ENCODE peak calls at places on chromosome 10, in four cellular contexts. H is HCT116, L is astrocyte, M is fibroblast of lung. W is an unnamed sample. For H3K4me1, the result is how much of the 10 kb centered on the place peaks cover.

GRCh38 chr10:61628875-61629513 is 33.7 kb upstream of the CABCOCO1 start:
- DNase-seq in M (peak), L (peak), H (no peak), W (peak)

GRCh38 chr10:11608159-11608966 is 3.1 kb downstream of the USP6NL start:
- DNase-seq in M (no peak), L (no peak), H (no peak), W (no peak)

GRCh38 chr10:19845963-19846362 is 29.7 kb downstream of the PLXDC2 start:
- DNase-seq in H (no peak), M (no peak), L (peak), W (peak)

GRCh38 chr10:133114251-133114650 is 26.5 kb downstream of the ADGRA1 start:
- DNase-seq in L (no peak), M (no peak), H (no peak), W (no peak)

GRCh38 chr10:80497187-80498038 is 40.3 kb upstream of the SH2D4B start:
- DNase-seq in H (no peak), L (peak), M (peak), W (no peak)

GRCh38 chr10:63633677-63634487 is 112.7 kb downstream of the REEP3 start:
- DNase-seq in M (peak), L (peak), H (peak), W (peak)

GRCh38 chr10:80356563-80356999 is at the start of the genes DYDC1 and DYDC2:
- DNase-seq in H (no peak), L (peak), M (peak), W (no peak)

GRCh38 chr10:21926949-21927348 is 76.6 kb downstream of the DNAJC1 start:
- DNase-seq in L (peak), M (peak), H (no peak), W (peak)

GRCh38 chr10:33350041-33350440 is 15.6 kb upstream of the NRP1 start:
- DNase-seq in M (no peak), L (no peak), H (no peak), W (peak)

GRCh38 chr10:76397210-76397881 is 965.9 kb downstream of the LRMDA start:
- DNase-seq in M (peak), L (peak), H (no peak), W (no peak)

GRCh38 chr10:22658745-22659410 is 55.5 kb downstream of the PIP4K2A start:
- DNase-seq in L (peak), H (no peak), M (peak), W (no peak)

GRCh38 chr10:99234067-99234738 is 1.4 kb downstream of the HPSE2 start:
- DNase-seq in M (peak), L (peak), H (no peak), W (no peak)

GRCh38 chr10:61662794-61663259 is at the start of gene CABCOCO1:
- DNase-seq in H (peak), M (peak), L (peak), W (peak)

GRCh38 chr10:78291733-78292132 is 258.1 kb downstream of the RPS24 start:
- DNase-seq in M (no peak), L (no peak), H (no peak), W (no peak)

GRCh38 chr10:70931168-70931805 is 42.9 kb upstream of the PCBD1 start:
- DNase-seq in H (no peak), M (no peak), L (peak), W (peak)

GRCh38 chr10:116779076-116779687 is 36.8 kb upstream of the HSPA12A start:
- DNase-seq in H (peak), L (peak), M (peak), W (peak)

GRCh38 chr10:106825996-106826395 is 338.5 kb downstream of the SORCS1 start:
- DNase-seq in L (no peak), H (no peak), M (no peak), W (no peak)

GRCh38 chr10:5419466-5420094 is 7.2 kb downstream of the NET1 start:
- DNase-seq in M (no peak), H (no peak), L (peak), W (no peak)

GRCh38 chr10:77641788-77642397 is 4.3 kb upstream of the KCNMA1 start:
- DNase-seq in M (peak), H (peak), L (peak), W (peak)

GRCh38 chr10:79182763-79183467 is 114.1 kb downstream of the ZMIZ1 start:
- DNase-seq in H (no peak), M (no peak), L (peak), W (peak)

GRCh38 chr10:45487738-45488137 is 113.7 kb downstream of the ALOX5 start:
- DNase-seq in H (no peak), M (no peak), L (no peak), W (no peak)

DNA sequence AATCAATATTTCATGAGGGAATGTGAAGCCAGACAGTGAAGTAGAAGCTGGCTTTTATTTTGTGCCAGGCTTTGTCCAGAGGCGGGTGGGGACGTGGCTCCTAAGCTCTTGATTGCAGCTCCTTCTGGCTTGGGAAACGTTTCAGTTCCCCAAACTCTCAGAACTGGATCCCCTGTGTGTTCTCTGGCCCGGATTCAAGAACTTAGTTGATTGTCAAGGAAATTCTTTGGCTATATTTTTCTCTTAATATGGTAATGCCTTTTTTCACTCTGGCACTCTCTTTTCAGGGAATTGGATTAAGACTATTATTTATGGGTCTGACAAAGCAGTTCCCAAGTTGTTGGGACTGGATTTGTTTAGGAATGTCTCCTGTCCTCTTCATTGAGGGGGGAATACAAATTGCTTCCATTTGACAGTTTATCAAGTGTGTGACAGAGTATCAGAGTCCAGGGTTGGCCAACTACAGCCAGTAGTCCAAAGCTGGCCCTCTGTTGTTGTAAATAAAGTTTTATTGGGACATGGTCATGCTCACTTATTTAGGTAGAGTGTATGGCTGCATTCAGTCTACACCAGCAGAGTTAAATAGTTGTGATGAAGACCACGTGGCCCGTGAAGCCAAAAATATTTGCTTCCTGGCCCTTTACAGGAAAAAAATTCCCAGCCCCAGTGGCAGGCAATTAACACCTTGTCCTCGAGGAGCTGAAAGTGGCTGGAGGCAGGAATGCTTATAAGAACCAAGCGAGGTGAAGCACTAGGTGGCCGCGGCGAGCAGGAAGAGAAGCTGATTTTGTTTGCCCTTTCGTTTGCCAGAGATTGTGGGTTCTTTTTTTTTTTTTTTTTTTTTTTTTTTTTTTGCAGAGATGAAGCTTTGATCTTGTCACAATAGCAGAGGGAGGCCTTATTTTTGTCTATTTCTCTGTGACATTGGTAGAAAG is 34.3 kb downstream of the HTRA1 start:
- DNase-seq in M (peak), H (peak), L (peak), W (no peak)
- H3K4me2 ChIP-seq in M (no peak), H (peak), L (peak), W (peak)

DNA sequence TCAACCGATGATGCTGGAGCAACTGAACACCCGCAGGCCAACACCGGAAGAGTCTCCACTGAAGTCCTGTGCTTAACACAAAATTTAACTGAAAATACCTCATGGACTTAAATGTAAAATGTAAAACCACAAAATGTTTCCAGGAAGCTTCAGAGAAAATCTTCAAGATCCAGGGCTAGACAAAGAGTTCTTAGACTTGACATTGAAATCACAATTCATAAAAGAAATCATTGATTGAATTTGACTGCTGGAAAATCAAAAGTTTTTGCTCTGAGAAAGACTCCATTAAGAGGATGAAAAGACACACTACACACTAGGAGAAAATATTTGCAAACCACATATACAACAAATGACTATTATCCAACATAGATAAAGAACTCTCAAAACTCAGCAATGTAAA is 234.7 kb upstream of the PPP2R2D start:
- DNase-seq in M (no peak), L (no peak), H (no peak), W (no peak)
- TF ChIP-seq EZH2 in M (no peak), L (no peak), H (no peak), W (no peak)

DNA sequence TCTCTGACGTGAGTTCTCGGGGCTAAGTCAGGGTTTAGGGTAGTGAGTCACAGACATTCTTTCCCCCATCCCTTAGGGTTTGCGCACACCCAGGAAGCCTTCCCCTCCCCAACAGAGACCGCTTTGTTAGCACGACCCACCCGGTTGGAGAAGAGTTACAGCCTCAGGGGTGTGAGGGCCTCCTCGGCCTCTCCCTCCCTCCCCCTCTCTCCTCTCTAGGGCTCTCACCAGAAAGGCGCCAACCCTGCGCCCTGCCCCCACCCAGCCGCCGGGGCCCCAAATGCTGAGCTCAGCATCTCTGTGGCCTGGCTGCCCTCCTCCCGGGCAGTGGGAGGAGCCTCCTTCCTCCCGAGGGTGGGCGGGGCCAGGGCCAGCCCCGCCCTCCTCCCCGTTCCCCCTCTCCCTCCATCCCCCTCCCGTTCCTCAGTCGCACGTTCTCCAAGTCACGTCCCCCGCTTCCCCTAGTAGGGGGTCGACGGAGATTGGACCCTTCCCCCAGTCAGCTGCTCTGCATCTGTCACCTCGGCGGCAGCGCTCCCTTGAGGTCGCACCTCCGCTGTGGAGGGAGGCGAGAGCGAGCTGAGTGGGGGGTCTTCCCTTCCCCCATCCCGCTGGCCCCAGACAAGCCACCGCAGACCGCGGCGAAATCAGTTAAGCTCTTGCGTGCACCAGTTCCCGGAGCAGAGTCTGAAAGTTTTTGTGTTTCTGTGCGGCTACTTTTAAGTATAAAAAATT is 13.0 kb upstream of the DDIT4 start:
- DNase-seq in L (peak), H (no peak), M (peak), W (peak)
- H3K4me1 ChIP-seq in L (under half), H (half or more), M (under half), W (under half)

GRCh38 chr10:123998197-123999141 is 94.9 kb downstream of the CHST15 start:
- DNase-seq in H (no peak), M (no peak), L (no peak), W (no peak)

GRCh38 chr10:123999261-123999660 is 94.1 kb downstream of the CHST15 start:
- DNase-seq in L (no peak), M (no peak), H (no peak), W (no peak)

GRCh38 chr10:124000792-124001201 is 92.6 kb downstream of the CHST15 start:
- DNase-seq in H (no peak), M (no peak), L (no peak), W (peak)

GRCh38 chr10:124001391-124002260 is 91.8 kb downstream of the CHST15 start:
- DNase-seq in H (no peak), M (no peak), L (no peak), W (no peak)

GRCh38 chr10:123999956-124000615 is 93.3 kb downstream of the CHST15 start:
- DNase-seq in H (no peak), L (no peak), M (no peak), W (no peak)
- H3K4me2 ChIP-seq in H (no peak), L (no peak), M (no peak), W (no peak)

DNA sequence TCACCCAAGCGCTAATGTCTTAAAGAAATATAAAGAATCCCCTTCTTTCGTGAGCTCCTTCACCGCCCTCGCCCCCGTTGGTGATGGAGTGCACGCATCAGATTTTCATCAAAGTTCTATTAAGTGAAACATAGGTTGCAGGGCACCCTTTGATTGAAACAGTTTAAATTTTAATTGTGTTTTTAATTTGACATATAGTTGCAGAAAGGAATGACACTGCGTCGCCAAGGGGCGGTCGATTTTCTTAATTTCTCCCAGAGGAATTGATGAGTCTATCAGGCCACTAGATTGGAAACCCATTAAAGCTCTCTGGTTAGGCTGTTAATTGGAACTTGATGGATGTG is 4.1 kb upstream of the HMX2 start:
- DNase-seq in M (no peak), L (no peak), H (no peak), W (no peak)
- TF ChIP-seq EZH2 in M (no peak), L (no peak), H (no peak), W (no peak)

DNA sequence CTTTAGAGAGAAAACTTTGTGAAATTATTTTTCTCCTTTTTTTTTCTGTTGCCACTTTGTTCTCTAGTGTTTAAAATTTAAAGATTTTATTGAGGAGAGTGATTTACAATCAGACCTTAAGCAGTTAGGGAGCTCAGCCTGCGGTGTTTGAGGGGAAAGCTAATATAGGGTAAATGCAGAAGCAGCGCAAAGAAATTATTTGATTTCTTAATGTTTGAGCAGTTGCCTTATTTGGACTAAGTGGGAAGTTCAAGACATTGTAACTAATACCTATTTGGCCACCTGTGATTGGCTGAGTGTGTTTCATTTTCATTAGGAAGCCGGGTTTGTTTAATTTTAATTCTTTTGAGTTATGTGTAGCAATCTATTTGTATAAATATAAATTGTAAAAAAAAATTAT is 25.3 kb downstream of the WAC start:
- DNase-seq in L (no peak), H (no peak), M (no peak), W (no peak)
- H3K4me1 ChIP-seq in L (under half), H (under half), M (under half), W (under half)

W was measured in PC-3.